ENCODE peak calls at places on chromosomes 1 and 21, in five cellular contexts. W is lower leg skin, N is neural crest cell, V is nephron progenitor cell, B is tibial artery. L is an unnamed sample.

GRCh38 chr1:229603387-229604005 is 22.4 kb downstream of the TAF5L start:
- DNase-seq in W (no peak), N (no peak), V (no peak), B (no peak), L (no peak)

GRCh38 chr1:14332158-14332557 is 266.3 kb upstream of the KAZN start:
- DNase-seq in W (no peak), N (no peak), V (no peak), B (no peak), L (no peak)

GRCh38 chr1:149848811-149849210 is 50.6 kb upstream of the BOLA1 start:
- DNase-seq in W (no peak), N (peak; percentile 0), V (no peak), B (no peak), L (no peak)

GRCh38 chr1:12339861-12340557 is 110.2 kb downstream of the VPS13D start:
- DNase-seq in W (no peak), N (no peak), V (no peak), B (no peak), L (no peak)

GRCh38 chr1:22969224-22969829 is 3.3 kb downstream of the LACTBL1 start:
- DNase-seq in W (peak; percentile 63), N (no peak), V (no peak), B (no peak), L (no peak)

GRCh38 chr1:173269490-173270230 is 62.5 kb upstream of the TNFSF4 start:
- DNase-seq in W (no peak), N (no peak), V (no peak), B (no peak), L (no peak)

GRCh38 chr1:51120629-51121028 is 18.6 kb downstream of the C1orf185 start:
- DNase-seq in W (no peak), N (no peak), V (no peak), B (no peak), L (no peak)

GRCh38 chr1:110872745-110873435 is at the start of gene CD53:
- DNase-seq in W (no peak), N (no peak), V (no peak), B (no peak), L (no peak)

GRCh38 chr1:116853680-116854191 is 56.0 kb upstream of the PTGFRN start:
- DNase-seq in W (no peak), N (no peak), V (no peak), B (no peak), L (no peak)

GRCh38 chr1:236685917-236686814 is at the start of gene ACTN2:
- DNase-seq in W (peak; percentile 87), N (peak; percentile 45), V (peak; percentile 81), B (peak; percentile 81), L (peak; percentile 85)

GRCh38 chr1:15167386-15167785 is 13.8 kb downstream of the TMEM51 start:
- DNase-seq in W (no peak), N (no peak), V (no peak), B (no peak), L (no peak)

GRCh38 chr1:245606157-245606725 is 451.5 kb downstream of the KIF26B start:
- DNase-seq in W (peak; percentile 32), N (no peak), V (no peak), B (no peak), L (no peak)

GRCh38 chr1:12465126-12465525 is 152.9 kb downstream of the DHRS3 start:
- DNase-seq in W (peak; percentile 15), N (no peak), V (no peak), B (no peak), L (no peak)

GRCh38 chr1:228336308-228337030 is 70.2 kb downstream of the TRIM11 start:
- DNase-seq in W (peak; percentile 81), N (no peak), V (peak; percentile 14), B (peak; percentile 56), L (peak; percentile 82)

GRCh38 chr1:246320286-246320685 is 186.8 kb downstream of the SMYD3 start:
- DNase-seq in W (no peak), N (no peak), V (no peak), B (no peak), L (no peak)

GRCh38 chr1:205974712-205975111 is 28.5 kb downstream of the RAB7B start:
- DNase-seq in W (no peak), N (no peak), V (no peak), B (no peak), L (no peak)

GRCh38 chr1:91791103-91791502 is 94.8 kb downstream of the TGFBR3 start:
- DNase-seq in W (no peak), N (no peak), V (no peak), B (no peak), L (no peak)

GRCh38 chr1:111605553-111605952 is 14.0 kb upstream of the RAP1A start:
- DNase-seq in W (peak; percentile 87), N (no peak), V (no peak), B (peak; percentile 86), L (no peak)

GRCh38 chr1:10598088-10598712 is 123.5 kb downstream of the PEX14 start:
- DNase-seq in W (no peak), N (no peak), V (no peak), B (no peak), L (no peak)

GRCh38 chr21:44596068-44596725 is 3.9 kb upstream of the KRTAP10-6 start:
- DNase-seq in W (peak; percentile 59), N (no peak), V (no peak), B (no peak), L (peak; percentile 57)

GRCh38 chr1:109185990-109186703 is 27.6 kb upstream of the SARS1 start:
- DNase-seq in W (no peak), N (no peak), V (no peak), B (no peak), L (no peak)

GRCh38 chr21:17784604-17785402 is 34.4 kb downstream of the C21orf91 start:
- DNase-seq in W (no peak), N (no peak), V (no peak), B (no peak), L (no peak)

GRCh38 chr1:9340172-9340854 is 47.6 kb downstream of the SPSB1 start:
- DNase-seq in W (no peak), N (no peak), V (no peak), B (no peak), L (no peak)
- TF ChIP-seq CTCF in W (no peak), N (no peak), V (no peak), B (no peak), L (no peak)

GRCh38 chr1:63935148-63935547 is 161.3 kb downstream of the ROR1 start:
- DNase-seq in W (no peak), N (no peak), V (no peak), B (no peak), L (no peak)
- TF ChIP-seq CTCF in W (no peak), N (no peak), V (peak; percentile 3), B (peak; percentile 44), L (peak; percentile 43)

GRCh38 chr21:33281101-33281652 is 15.0 kb downstream of the IL10RB start:
- DNase-seq in W (peak; percentile 10), N (no peak), V (no peak), B (no peak), L (no peak)
- TF ChIP-seq CTCF in W (no peak), N (no peak), V (no peak), B (no peak), L (no peak)

DNA sequence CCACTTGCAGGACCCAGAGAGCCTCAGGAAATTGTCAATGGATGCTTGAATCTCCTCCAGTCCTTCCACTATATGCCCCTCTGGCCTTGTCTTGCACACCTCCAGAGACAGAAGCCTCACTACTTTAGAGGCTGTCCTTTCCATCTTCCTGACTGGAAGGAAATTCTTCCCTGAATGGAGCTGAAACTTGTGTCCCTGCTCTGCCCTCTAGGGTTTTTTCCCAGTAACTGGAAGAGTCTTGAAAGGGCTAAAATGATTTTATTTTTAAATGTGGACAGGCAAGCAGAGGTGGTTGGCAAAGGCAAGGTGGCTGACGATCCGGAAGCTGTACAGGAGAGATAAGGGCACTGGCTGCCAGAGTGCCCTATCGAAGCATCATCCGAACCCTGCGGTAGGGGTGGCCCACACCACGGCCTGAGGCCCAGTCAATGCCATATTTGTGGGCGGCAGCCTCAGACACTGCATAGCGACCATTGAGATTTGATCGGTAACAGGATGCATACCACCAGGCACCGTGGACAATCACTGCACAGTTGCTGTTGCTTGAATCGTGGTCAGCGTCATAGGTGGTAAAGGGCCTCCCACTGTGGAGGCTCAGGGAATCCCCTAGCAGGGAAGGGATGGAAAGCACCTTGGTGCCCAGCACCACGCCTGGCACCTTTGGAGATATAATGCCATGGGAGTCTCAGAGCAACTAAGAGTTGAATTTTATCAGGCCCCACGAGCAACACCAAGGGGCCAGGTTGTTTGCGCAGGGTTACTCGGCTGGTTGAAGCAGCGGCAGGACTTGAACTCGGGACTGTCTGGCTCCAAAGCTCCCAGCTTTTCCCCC is 2.3 kb upstream of the MAP3K6 start:
- DNase-seq in W (no peak), N (no peak), V (no peak), B (no peak), L (no peak)
- TF ChIP-seq CTCF in W (no peak), N (peak; percentile 18), V (no peak), B (no peak), L (peak; percentile 39)

DNA sequence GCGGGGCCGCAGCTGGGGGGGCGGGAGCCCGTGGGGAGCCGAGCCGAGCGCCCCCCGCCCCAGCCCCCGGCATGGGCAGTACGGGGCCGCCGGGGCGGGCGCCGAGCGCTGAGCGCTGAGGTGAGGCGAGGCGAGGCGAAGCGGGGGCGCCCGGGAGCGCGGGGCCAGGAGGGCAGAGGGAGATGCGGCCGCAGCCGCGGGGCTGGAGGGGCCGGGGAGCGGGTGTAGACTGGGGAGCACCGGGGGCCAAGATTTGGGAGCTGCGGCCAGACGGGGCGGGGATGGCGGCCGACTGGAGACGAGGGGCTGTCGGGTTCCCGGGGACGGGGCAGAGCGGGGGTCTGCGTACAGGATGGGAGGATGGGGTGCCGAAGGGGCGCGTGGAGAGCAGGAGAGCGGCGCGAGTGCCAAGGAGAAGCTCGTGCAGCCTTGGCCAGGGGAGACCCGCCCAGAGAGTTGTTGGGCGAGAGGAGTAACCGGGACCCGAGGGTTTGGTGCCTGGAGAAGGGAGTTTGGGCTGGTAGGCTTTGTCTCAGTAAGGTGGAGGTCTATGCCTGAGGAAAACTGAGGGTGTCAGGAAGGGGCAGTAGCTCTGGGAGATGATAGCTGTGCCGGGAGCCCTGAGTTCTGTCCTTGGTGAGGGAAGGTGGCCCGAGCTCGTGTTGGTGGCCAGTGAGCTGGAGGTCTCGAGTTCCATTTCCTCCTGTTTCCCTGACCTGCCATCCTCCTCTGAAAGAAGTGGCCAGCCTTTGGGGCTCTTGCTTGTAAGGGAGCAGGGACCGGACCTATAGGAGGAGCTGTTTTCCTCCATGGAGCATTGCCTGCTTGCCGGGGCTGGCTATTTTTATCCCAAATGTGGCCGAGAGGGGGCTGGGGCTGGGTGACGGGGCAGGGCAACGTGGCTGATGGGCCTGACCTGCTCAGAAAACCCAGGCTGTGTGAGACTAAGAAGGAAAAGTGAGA is 539 bp downstream of the ATP8B2 start:
- DNase-seq in W (peak; percentile 93), N (peak; percentile 76), V (peak; percentile 79), B (peak; percentile 93), L (peak; percentile 95)
- TF ChIP-seq CTCF in W (no peak), N (peak; percentile 62), V (peak; percentile 61), B (peak; percentile 82), L (peak; percentile 72)

GRCh38 chr1:25027876-25028586 is 98.0 kb upstream of the RUNX3 start:
- DNase-seq in W (no peak), N (no peak), V (no peak), B (no peak), L (no peak)
- TF ChIP-seq CTCF in W (no peak), N (no peak), V (no peak), B (no peak), L (no peak)

DNA sequence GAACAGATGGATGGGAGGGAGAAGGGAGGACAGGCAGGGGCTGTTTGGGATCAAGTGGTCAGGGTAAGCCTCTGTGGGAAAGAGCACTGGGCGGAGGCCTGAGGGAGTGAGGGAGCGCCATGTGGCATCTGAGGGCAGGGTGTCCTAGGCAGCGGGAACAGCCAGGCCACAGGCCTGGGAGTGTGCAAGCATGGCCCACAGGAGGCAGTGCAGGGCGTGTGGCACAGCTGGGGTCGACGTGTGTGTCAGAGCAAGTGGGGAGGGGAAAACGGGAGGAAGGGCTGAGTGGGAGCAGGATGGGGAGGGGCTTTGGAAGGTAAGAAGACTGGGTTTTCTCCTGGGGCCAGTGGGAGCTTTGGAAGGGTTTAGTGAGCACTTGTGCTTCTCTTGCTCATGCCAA is 143.4 kb downstream of the SYF2 start:
- DNase-seq in W (no peak), N (no peak), V (no peak), B (no peak), L (no peak)
- TF ChIP-seq CTCF in W (no peak), N (no peak), V (no peak), B (no peak), L (no peak)

L was measured in osteocyte.